ENCODE peak calls at places on chromosomes 11 and 22, in nine cellular contexts. V, C, B, H, S, K, D, T and Q are unnamed samples.
A peak's percentile ranks its signal among the peaks of the same experiment; 100 is the strongest.

GRCh38 chr11:64960719-64961118 is 11.2 kb downstream of the MAJIN start:
- DNase-seq in V (no peak), C (no peak), B (peak; percentile 20), H (peak; percentile 6), S (no peak), K (peak; percentile 64), D (no peak), T (no peak), Q (no peak)

GRCh38 chr11:17570034-17570433 is 23.0 kb downstream of the OTOG start:
- DNase-seq in V (no peak), C (no peak), B (no peak), H (no peak), S (no peak), K (no peak), D (no peak), T (no peak), Q (no peak)

GRCh38 chr11:104199041-104199440 is 35.1 kb upstream of the PDGFD start:
- DNase-seq in V (no peak), C (no peak), B (peak; percentile 11), H (no peak), S (no peak), K (no peak), D (no peak), T (no peak), Q (no peak)

GRCh38 chr11:74185695-74186094 is 14.6 kb downstream of the PPME1 start:
- DNase-seq in V (no peak), C (no peak), B (no peak), H (peak; percentile 37), S (no peak), K (peak; percentile 16), D (no peak), T (no peak), Q (no peak)

GRCh38 chr22:17143826-17144225 is 15.3 kb downstream of the HDHD5 start:
- DNase-seq in V (no peak), C (no peak), B (no peak), H (no peak), S (no peak), K (no peak), D (no peak), T (no peak), Q (no peak)

GRCh38 chr11:123765601-123766000 is 11.3 kb upstream of the OR6X1 start:
- DNase-seq in V (no peak), C (no peak), B (no peak), H (no peak), S (no peak), K (no peak), D (no peak), T (no peak), Q (no peak)

GRCh38 chr11:13333456-13333957 is 55.9 kb downstream of the BMAL1 start:
- DNase-seq in V (no peak), C (peak; percentile 17), B (no peak), H (peak; percentile 99), S (no peak), K (no peak), D (no peak), T (no peak), Q (no peak)

GRCh38 chr22:49749885-49750510 is 77.7 kb downstream of the BRD1 start:
- DNase-seq in V (no peak), C (no peak), B (no peak), H (no peak), S (no peak), K (no peak), D (peak; percentile 19), T (no peak), Q (no peak)

GRCh38 chr11:73366265-73366610 is 10.0 kb upstream of the RELT start:
- DNase-seq in V (no peak), C (no peak), B (no peak), H (no peak), S (no peak), K (no peak), D (no peak), T (no peak), Q (no peak)